ENCODE peak calls at places on chromosomes 7 and 10, in four cellular contexts. One of them, this sample, is unnamed.

GRCh38 chr7:69723663-69724062 is 125.4 kb downstream of the AUTS2 start:
- DNase-seq in HepG2: no peak
- DNase-seq in H1: no peak
- DNase-seq in GM12878: no peak
- DNase-seq in this sample: no peak

GRCh38 chr7:114109299-114109698 is 190.5 kb upstream of the PPP1R3A start:
- DNase-seq in HepG2: no peak
- DNase-seq in GM12878: no peak
- DNase-seq in H1: no peak
- DNase-seq in this sample: no peak

GRCh38 chr7:142669074-142669654 is 80.1 kb upstream of the PRSS1 start:
- DNase-seq in HepG2: no peak
- DNase-seq in H1: no peak
- DNase-seq in GM12878: no peak
- DNase-seq in this sample: peak; percentile 32

GRCh38 chr10:52864459-52865106 is 92.0 kb upstream of the MBL2 start:
- DNase-seq in H1: peak; percentile 63
- DNase-seq in HepG2: peak; percentile 64
- DNase-seq in GM12878: no peak
- DNase-seq in this sample: no peak

GRCh38 chr7:122438492-122438891 is 133.9 kb upstream of the FEZF1 start:
- DNase-seq in GM12878: no peak
- DNase-seq in H1: no peak
- DNase-seq in HepG2: no peak
- DNase-seq in this sample: no peak

GRCh38 chr7:107836237-107837144 is 33.5 kb upstream of the SLC26A3 start:
- DNase-seq in GM12878: no peak
- DNase-seq in HepG2: no peak
- DNase-seq in H1: no peak
- DNase-seq in this sample: peak; percentile 76

GRCh38 chr10:112875474-112876267 is 74.4 kb upstream of the TCF7L2 start:
- DNase-seq in GM12878: no peak
- DNase-seq in H1: no peak
- DNase-seq in HepG2: peak; percentile 47
- DNase-seq in this sample: no peak

GRCh38 chr10:92801978-92802872 is 46.1 kb upstream of the EXOC6 start:
- DNase-seq in H1: no peak
- DNase-seq in HepG2: no peak
- DNase-seq in GM12878: no peak
- DNase-seq in this sample: no peak

GRCh38 chr10:91034042-91034441 is 113.2 kb upstream of the ANKRD1 start:
- DNase-seq in HepG2: no peak
- DNase-seq in H1: no peak
- DNase-seq in GM12878: no peak
- DNase-seq in this sample: no peak

GRCh38 chr7:2241580-2242540 is at the start of the genes MRM2 and NUDT1:
- DNase-seq in GM12878: no peak
- DNase-seq in H1: no peak
- DNase-seq in HepG2: peak; percentile 74
- DNase-seq in this sample: peak; percentile 89

GRCh38 chr10:28686835-28687682 is 9.7 kb downstream of the BAMBI start:
- DNase-seq in HepG2: no peak
- DNase-seq in H1: no peak
- DNase-seq in GM12878: no peak
- DNase-seq in this sample: no peak

GRCh38 chr7:45985902-45986301 is 64.8 kb upstream of the IGFBP3 start:
- DNase-seq in GM12878: no peak
- DNase-seq in HepG2: no peak
- DNase-seq in H1: no peak
- DNase-seq in this sample: no peak

GRCh38 chr7:83708531-83708930 is 59.6 kb upstream of the SEMA3E start:
- DNase-seq in HepG2: no peak
- DNase-seq in GM12878: no peak
- DNase-seq in H1: no peak
- DNase-seq in this sample: no peak

GRCh38 chr10:15714847-15715246 is 4.9 kb downstream of the ITGA8 start:
- DNase-seq in H1: no peak
- DNase-seq in HepG2: no peak
- DNase-seq in GM12878: no peak
- DNase-seq in this sample: no peak

GRCh38 chr7:41996381-41997035 is 240.5 kb downstream of the GLI3 start:
- DNase-seq in GM12878: no peak
- DNase-seq in H1: no peak
- DNase-seq in HepG2: no peak
- DNase-seq in this sample: no peak

GRCh38 chr7:93145324-93145723 is 2.9 kb downstream of the SAMD9L start:
- DNase-seq in HepG2: no peak
- DNase-seq in H1: no peak
- DNase-seq in GM12878: no peak
- DNase-seq in this sample: no peak

GRCh38 chr10:29688230-29688634 is 53.5 kb upstream of the SVIL start:
- DNase-seq in H1: peak; percentile 70
- DNase-seq in GM12878: no peak
- DNase-seq in HepG2: no peak
- DNase-seq in this sample: no peak

GRCh38 chr7:127580612-127581011 is 4.8 kb downstream of the GCC1 start:
- DNase-seq in H1: no peak
- DNase-seq in GM12878: no peak
- DNase-seq in HepG2: no peak
- DNase-seq in this sample: no peak

GRCh38 chr7:66050337-66050957 is 25.2 kb upstream of the ASL start:
- DNase-seq in H1: no peak
- DNase-seq in HepG2: no peak
- DNase-seq in GM12878: no peak
- DNase-seq in this sample: no peak

GRCh38 chr7:91847881-91848599 is 32.5 kb downstream of the MTERF1 start:
- DNase-seq in GM12878: no peak
- DNase-seq in HepG2: no peak
- DNase-seq in H1: no peak
- DNase-seq in this sample: no peak

GRCh38 chr7:134865001-134865845 is 85.8 kb downstream of the CALD1 start:
- DNase-seq in HepG2: no peak
- DNase-seq in GM12878: peak; percentile 19
- DNase-seq in H1: no peak
- DNase-seq in this sample: no peak

GRCh38 chr10:112222799-112223198 is 39.2 kb upstream of the GPAM start:
- DNase-seq in GM12878: no peak
- DNase-seq in H1: no peak
- DNase-seq in HepG2: no peak
- DNase-seq in this sample: no peak

GRCh38 chr10:9957352-9957751 is 1060.3 kb upstream of the CELF2 start:
- DNase-seq in GM12878: no peak
- DNase-seq in HepG2: no peak
- DNase-seq in H1: no peak
- DNase-seq in this sample: no peak

GRCh38 chr10:124197301-124198148 is 104.1 kb upstream of the CHST15 start:
- DNase-seq in H1: no peak
- DNase-seq in HepG2: no peak
- DNase-seq in GM12878: no peak
- DNase-seq in this sample: no peak
- TF ChIP-seq GABPA in H1: no peak
- TF ChIP-seq GABPA in HepG2: no peak
- TF ChIP-seq GABPA in GM12878: no peak
- TF ChIP-seq GABPA in this sample: no peak

DNA sequence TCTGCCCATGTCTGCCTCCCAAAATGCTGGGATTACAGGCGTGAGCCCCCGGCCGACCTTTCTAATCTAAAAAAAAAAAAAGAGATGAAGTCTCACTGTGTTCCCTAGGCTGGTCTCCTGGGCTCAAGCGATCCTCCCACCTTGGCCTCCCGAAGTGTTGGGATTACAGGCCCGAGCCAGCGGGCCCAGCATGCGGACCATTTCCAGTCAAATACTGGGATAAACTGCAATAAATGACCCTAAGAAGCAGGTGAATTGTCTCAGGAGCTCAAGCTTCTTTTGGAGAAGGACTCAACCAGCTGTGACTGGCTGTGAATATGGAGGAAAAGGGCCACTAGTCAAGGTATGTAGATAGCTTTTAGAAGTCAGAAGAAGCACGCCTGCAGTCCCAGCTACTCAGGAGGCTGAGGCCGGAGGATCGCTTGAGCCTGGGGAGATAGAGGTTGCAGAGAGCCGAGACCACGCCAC is 550 bp upstream of the CREM start:
- DNase-seq in GM12878: no peak
- DNase-seq in H1: no peak
- DNase-seq in HepG2: no peak
- DNase-seq in this sample: no peak
- TF ChIP-seq ATF3 in GM12878: no peak
- TF ChIP-seq ATF3 in H1: no peak
- TF ChIP-seq ATF3 in HepG2: no peak
- TF ChIP-seq ATF3 in this sample: no peak

DNA sequence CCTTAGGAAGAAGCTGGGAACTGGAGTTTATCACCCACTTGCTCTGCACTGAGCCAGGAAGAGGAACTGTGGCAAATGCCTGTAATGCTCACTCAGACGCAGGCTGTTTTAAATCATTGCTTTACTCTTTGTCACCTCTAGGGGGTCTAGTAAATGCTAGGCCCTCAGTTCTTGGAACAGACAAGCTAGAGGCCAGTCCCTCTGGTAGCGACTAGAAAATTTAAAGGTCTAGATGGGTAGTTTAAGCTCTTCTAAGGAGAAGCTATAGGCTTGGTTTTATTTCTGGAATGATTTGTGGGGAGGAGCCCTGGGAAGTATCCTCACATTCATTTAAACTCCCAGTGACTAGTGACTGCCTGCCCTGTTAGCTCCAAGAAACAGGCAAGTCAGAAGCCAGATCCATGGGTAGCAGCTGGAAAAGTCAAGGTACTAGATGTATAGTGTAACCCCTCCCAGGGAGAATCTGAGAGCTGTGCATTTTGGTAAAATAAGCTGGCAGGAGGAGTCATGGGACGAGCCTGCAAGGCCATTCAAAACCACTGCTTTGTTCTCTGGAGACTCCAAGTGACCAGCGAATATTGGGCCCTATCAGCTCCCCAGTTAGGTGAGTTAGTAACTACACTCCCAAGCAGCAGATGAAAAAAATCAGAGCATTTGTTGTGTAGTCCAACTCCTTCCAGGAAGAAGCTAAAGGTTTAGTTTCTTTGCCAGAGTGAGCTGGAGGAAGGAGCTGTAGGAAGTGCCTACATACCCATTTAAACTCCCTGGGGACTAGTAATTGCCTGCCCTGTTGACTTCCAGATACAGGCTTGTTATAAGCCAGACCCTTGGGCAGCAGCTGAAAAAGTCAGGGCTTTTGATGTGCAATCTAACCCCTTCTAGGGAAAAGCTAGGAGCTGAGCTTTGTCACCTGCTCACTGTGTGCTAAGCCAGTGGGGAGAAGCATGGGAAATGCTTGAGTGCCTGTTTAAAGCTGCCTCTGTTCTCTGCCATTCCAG is 68.9 kb downstream of the DYNC1I1 start:
- DNase-seq in HepG2: peak; percentile 12
- DNase-seq in GM12878: no peak
- DNase-seq in H1: no peak
- DNase-seq in this sample: peak; percentile 48
- TF ChIP-seq GABPA in HepG2: no peak
- TF ChIP-seq GABPA in GM12878: no peak
- TF ChIP-seq GABPA in H1: no peak
- TF ChIP-seq GABPA in this sample: no peak

DNA sequence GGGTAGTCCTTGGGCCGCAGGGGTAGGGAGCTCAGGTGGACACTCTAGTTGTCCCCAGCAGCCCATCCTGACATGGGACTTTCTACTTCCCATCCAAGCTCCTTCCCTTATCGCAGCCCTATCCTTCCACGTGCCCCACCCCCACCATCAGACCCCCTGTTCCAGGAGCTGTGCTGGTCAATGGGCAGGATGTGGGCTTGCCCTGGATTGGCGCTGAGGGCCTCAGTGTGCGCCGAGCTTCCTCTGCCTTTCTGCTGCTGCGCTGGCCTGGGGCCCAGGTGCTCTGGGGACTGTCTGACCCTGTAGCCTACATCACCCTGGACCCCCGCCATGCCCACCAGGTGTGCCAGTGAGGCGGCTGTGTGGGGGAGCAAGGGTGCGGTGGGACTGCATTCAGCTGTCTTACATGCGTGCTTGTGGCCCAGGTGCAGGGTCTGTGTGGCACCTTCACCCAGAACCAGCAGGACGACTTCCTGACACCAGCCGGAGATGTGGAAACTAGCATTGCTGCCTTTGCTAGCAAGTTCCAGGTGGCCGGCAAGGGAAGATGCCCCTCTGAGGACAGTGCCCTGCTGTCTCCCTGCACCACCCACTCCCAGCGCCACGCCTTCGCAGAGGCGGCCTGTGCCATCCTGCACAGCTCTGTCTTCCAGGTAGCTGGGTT is 9.4 kb upstream of the ZNF467 start:
- DNase-seq in GM12878: no peak
- DNase-seq in HepG2: no peak
- DNase-seq in H1: no peak
- DNase-seq in this sample: no peak
- TF ChIP-seq ATF3 in GM12878: no peak
- TF ChIP-seq ATF3 in HepG2: no peak
- TF ChIP-seq ATF3 in H1: no peak
- TF ChIP-seq ATF3 in this sample: no peak

GRCh38 chr10:30854656-30855055 is 177.0 kb downstream of the ZNF438 start:
- DNase-seq in H1: no peak
- DNase-seq in HepG2: no peak
- DNase-seq in GM12878: no peak
- DNase-seq in this sample: no peak

GRCh38 chr10:30858499-30858898 is 173.2 kb downstream of the ZNF438 start:
- DNase-seq in HepG2: no peak
- DNase-seq in H1: no peak
- DNase-seq in GM12878: no peak
- DNase-seq in this sample: no peak

GRCh38 chr10:30861217-30861616 is 170.4 kb downstream of the ZNF438 start:
- DNase-seq in HepG2: no peak
- DNase-seq in H1: no peak
- DNase-seq in GM12878: no peak
- DNase-seq in this sample: no peak

GRCh38 chr10:30855131-30855530 is 176.5 kb downstream of the ZNF438 start:
- DNase-seq in GM12878: no peak
- DNase-seq in HepG2: no peak
- DNase-seq in H1: no peak
- DNase-seq in this sample: no peak

GRCh38 chr10:30857803-30858202 is 173.9 kb downstream of the ZNF438 start:
- DNase-seq in GM12878: no peak
- DNase-seq in H1: no peak
- DNase-seq in HepG2: no peak
- DNase-seq in this sample: no peak
- TF ChIP-seq GABPA in GM12878: no peak
- TF ChIP-seq GABPA in H1: no peak
- TF ChIP-seq GABPA in HepG2: no peak
- TF ChIP-seq GABPA in this sample: no peak

GRCh38 chr10:62165803-62166202 is 102.8 kb downstream of the RTKN2 start:
- DNase-seq in HepG2: no peak
- DNase-seq in H1: no peak
- DNase-seq in GM12878: no peak
- DNase-seq in this sample: no peak

GRCh38 chr10:62170738-62171137 is 97.9 kb downstream of the RTKN2 start:
- DNase-seq in HepG2: no peak
- DNase-seq in H1: no peak
- DNase-seq in GM12878: no peak
- DNase-seq in this sample: no peak

GRCh38 chr10:62163024-62163423 is 105.6 kb downstream of the RTKN2 start:
- DNase-seq in GM12878: no peak
- DNase-seq in HepG2: no peak
- DNase-seq in H1: no peak
- DNase-seq in this sample: no peak

GRCh38 chr10:62162261-62162660 is 106.4 kb downstream of the RTKN2 start:
- DNase-seq in GM12878: no peak
- DNase-seq in HepG2: no peak
- DNase-seq in H1: no peak
- DNase-seq in this sample: no peak

GRCh38 chr10:62166331-62167154 is 102.1 kb downstream of the RTKN2 start:
- DNase-seq in GM12878: peak; percentile 54
- DNase-seq in H1: no peak
- DNase-seq in HepG2: no peak
- DNase-seq in this sample: no peak
- TF ChIP-seq ATF3 in GM12878: no peak
- TF ChIP-seq ATF3 in H1: no peak
- TF ChIP-seq ATF3 in HepG2: no peak
- TF ChIP-seq ATF3 in this sample: no peak

This sample was measured in K562.